ENCODE peak calls at places on chromosome 12, in six cellular contexts. One of them, this sample, is unnamed.

GRCh38 chr12:96120359-96121100 is 73.6 kb upstream of the ELK3 start:
- DNase-seq in GM12878: peak
- DNase-seq in K562: peak
- DNase-seq in HepG2: no peak
- DNase-seq in H1: no peak
- DNase-seq in HCT116: no peak
- DNase-seq in this sample: peak

GRCh38 chr12:121120323-121120722 is 12.4 kb upstream of the P2RX7 start:
- DNase-seq in GM12878: no peak
- DNase-seq in HepG2: no peak
- DNase-seq in HCT116: no peak
- DNase-seq in K562: no peak
- DNase-seq in H1: no peak
- DNase-seq in this sample: no peak

GRCh38 chr12:81610955-81611889 is 147.9 kb downstream of the PPFIA2 start:
- DNase-seq in GM12878: no peak
- DNase-seq in K562: no peak
- DNase-seq in HCT116: no peak
- DNase-seq in HepG2: peak
- DNase-seq in H1: peak
- DNase-seq in this sample: peak

GRCh38 chr12:102824218-102824835 is 92.7 kb downstream of the PAH start:
- DNase-seq in H1: peak
- DNase-seq in HepG2: peak
- DNase-seq in HCT116: no peak
- DNase-seq in GM12878: no peak
- DNase-seq in K562: peak
- DNase-seq in this sample: peak

GRCh38 chr12:94684416-94684815 is 34.1 kb upstream of the TMCC3 start:
- DNase-seq in HCT116: no peak
- DNase-seq in K562: no peak
- DNase-seq in H1: no peak
- DNase-seq in HepG2: no peak
- DNase-seq in GM12878: no peak
- DNase-seq in this sample: no peak

GRCh38 chr12:12582895-12583303 is 20.2 kb upstream of the DUSP16 start:
- DNase-seq in H1: no peak
- DNase-seq in HCT116: no peak
- DNase-seq in K562: no peak
- DNase-seq in HepG2: peak
- DNase-seq in GM12878: peak
- DNase-seq in this sample: no peak

GRCh38 chr12:31233061-31233730 is 92.8 kb downstream of the SINHCAF start:
- DNase-seq in HepG2: no peak
- DNase-seq in HCT116: no peak
- DNase-seq in GM12878: no peak
- DNase-seq in H1: no peak
- DNase-seq in K562: no peak
- DNase-seq in this sample: no peak

GRCh38 chr12:70598467-70599194 is 38.6 kb downstream of the PTPRB start:
- DNase-seq in K562: no peak
- DNase-seq in H1: no peak
- DNase-seq in HepG2: no peak
- DNase-seq in HCT116: no peak
- DNase-seq in GM12878: no peak
- DNase-seq in this sample: no peak

GRCh38 chr12:122006186-122006926 is 15.3 kb upstream of the BCL7A start:
- DNase-seq in HepG2: no peak
- DNase-seq in K562: no peak
- DNase-seq in GM12878: no peak
- DNase-seq in HCT116: no peak
- DNase-seq in H1: no peak
- DNase-seq in this sample: no peak

GRCh38 chr12:22014041-22014782 is 31.8 kb upstream of the CMAS start:
- DNase-seq in H1: no peak
- DNase-seq in HepG2: no peak
- DNase-seq in K562: no peak
- DNase-seq in GM12878: no peak
- DNase-seq in HCT116: no peak
- DNase-seq in this sample: no peak

GRCh38 chr12:3311027-3311402 is 180.0 kb upstream of the PRMT8 start:
- DNase-seq in HCT116: peak
- DNase-seq in K562: no peak
- DNase-seq in H1: no peak
- DNase-seq in GM12878: no peak
- DNase-seq in HepG2: no peak
- DNase-seq in this sample: no peak

GRCh38 chr12:65779091-65779642 is 45.1 kb upstream of the HMGA2 start:
- DNase-seq in H1: no peak
- DNase-seq in HepG2: no peak
- DNase-seq in K562: no peak
- DNase-seq in GM12878: no peak
- DNase-seq in HCT116: peak
- DNase-seq in this sample: peak

GRCh38 chr12:123119808-123120207 is 31.1 kb downstream of the PITPNM2 start:
- DNase-seq in H1: no peak
- DNase-seq in GM12878: peak
- DNase-seq in HepG2: no peak
- DNase-seq in K562: no peak
- DNase-seq in HCT116: no peak
- DNase-seq in this sample: no peak

GRCh38 chr12:60849723-60850122 is 1253.9 kb downstream of the SLC16A7 start:
- DNase-seq in GM12878: no peak
- DNase-seq in HepG2: no peak
- DNase-seq in HCT116: no peak
- DNase-seq in H1: no peak
- DNase-seq in K562: no peak
- DNase-seq in this sample: no peak

GRCh38 chr12:15005064-15005463 is 32.2 kb downstream of the PDE6H start:
- DNase-seq in H1: no peak
- DNase-seq in HCT116: no peak
- DNase-seq in HepG2: no peak
- DNase-seq in K562: no peak
- DNase-seq in GM12878: no peak
- DNase-seq in this sample: no peak

GRCh38 chr12:105922670-105923102 is 216.1 kb downstream of the NUAK1 start:
- DNase-seq in GM12878: no peak
- DNase-seq in HepG2: no peak
- DNase-seq in H1: no peak
- DNase-seq in HCT116: no peak
- DNase-seq in K562: no peak
- DNase-seq in this sample: no peak

GRCh38 chr12:130133851-130134562 is 28.3 kb upstream of the FZD10 start:
- DNase-seq in HepG2: no peak
- DNase-seq in HCT116: no peak
- DNase-seq in H1: no peak
- DNase-seq in K562: no peak
- DNase-seq in GM12878: no peak
- DNase-seq in this sample: no peak
- TF ChIP-seq YY1 in HepG2: no peak
- TF ChIP-seq YY1 in HCT116: no peak
- TF ChIP-seq YY1 in H1: no peak
- TF ChIP-seq YY1 in K562: no peak
- TF ChIP-seq YY1 in GM12878: no peak
- TF ChIP-seq YY1 in this sample: no peak

GRCh38 chr12:24839268-24839791 is 109.6 kb downstream of the BCAT1 start:
- DNase-seq in H1: no peak
- DNase-seq in HCT116: no peak
- DNase-seq in HepG2: no peak
- DNase-seq in K562: no peak
- DNase-seq in GM12878: peak
- DNase-seq in this sample: no peak
- TF ChIP-seq ZNF274 in H1: no peak
- TF ChIP-seq ZNF274 in HCT116: no peak
- TF ChIP-seq ZNF274 in HepG2: no peak
- TF ChIP-seq ZNF274 in K562: no peak
- TF ChIP-seq ZNF274 in GM12878: no peak
- TF ChIP-seq ZNF274 in this sample: no peak

DNA sequence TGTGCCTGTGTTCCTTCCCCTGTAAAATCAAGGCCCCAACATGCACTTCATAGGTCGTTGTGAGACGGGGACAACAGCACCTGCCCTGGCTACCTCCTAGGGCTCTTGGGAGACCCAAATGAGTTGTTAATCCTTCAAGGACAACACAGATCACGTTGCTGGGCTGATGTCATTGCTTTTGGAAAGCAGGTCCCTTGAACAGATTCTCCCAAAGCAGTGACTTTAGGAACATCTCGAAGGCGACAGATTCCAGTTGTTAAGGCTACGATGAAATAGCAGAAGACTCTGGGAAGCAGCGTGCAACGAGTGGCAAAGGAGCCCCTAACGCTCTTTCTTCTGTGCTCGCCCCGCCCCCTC is 26.2 kb upstream of the MAP1LC3B2 start:
- DNase-seq in K562: no peak
- DNase-seq in HepG2: no peak
- DNase-seq in GM12878: no peak
- DNase-seq in HCT116: no peak
- DNase-seq in H1: no peak
- DNase-seq in this sample: no peak
- H3K4me3 ChIP-seq in K562: peak
- H3K4me3 ChIP-seq in HepG2: no peak
- H3K4me3 ChIP-seq in GM12878: peak
- H3K4me3 ChIP-seq in HCT116: peak
- H3K4me3 ChIP-seq in H1: peak
- H3K4me3 ChIP-seq in this sample: peak

DNA sequence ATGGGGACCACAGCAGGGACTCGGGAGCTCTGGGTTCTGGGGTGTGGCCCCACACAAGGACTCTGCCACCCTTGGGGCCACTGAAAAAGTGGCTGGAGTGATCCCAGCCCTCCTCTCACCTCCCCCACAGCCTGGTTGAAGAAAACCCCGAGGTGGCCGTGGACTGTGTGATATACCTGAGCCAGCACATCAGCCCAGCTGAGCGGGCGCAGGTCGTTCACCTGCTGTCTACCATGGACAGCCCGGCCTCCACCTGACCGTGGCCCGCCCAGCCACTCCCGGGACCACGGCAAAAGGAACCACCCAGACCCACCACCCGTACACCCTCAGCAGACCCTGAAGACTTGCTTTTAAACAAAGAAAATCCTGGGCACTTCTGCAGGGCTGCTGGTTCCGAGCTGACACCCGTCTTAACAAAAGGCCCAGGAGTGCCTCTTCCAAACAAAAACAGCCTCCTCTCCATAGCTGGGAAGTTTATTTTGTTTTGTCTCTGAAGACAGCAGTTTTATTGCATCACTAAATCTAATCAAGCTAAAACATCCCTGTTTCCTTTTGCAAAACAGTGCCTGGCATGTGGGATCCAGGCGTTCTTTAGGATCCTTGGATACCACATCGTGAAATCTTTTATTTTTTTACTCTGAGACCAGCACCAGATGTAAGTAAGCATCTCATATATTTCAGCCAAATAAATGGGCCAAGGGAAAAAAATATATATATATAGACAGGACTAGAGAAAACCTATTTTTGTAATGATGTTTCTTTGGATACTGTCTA is 42.8 kb downstream of the FOXN4 start:
- DNase-seq in K562: no peak
- DNase-seq in H1: no peak
- DNase-seq in GM12878: no peak
- DNase-seq in HepG2: no peak
- DNase-seq in HCT116: no peak
- DNase-seq in this sample: no peak
- TF ChIP-seq YY1 in K562: no peak
- TF ChIP-seq YY1 in H1: no peak
- TF ChIP-seq YY1 in GM12878: no peak
- TF ChIP-seq YY1 in HepG2: no peak
- TF ChIP-seq YY1 in HCT116: no peak
- TF ChIP-seq YY1 in this sample: no peak

GRCh38 chr12:26713885-26714383 is 119.1 kb downstream of the ITPR2 start:
- DNase-seq in GM12878: peak
- DNase-seq in HCT116: no peak
- DNase-seq in H1: no peak
- DNase-seq in HepG2: no peak
- DNase-seq in K562: no peak
- DNase-seq in this sample: no peak

GRCh38 chr12:26711072-26711471 is 121.9 kb downstream of the ITPR2 start:
- DNase-seq in HepG2: no peak
- DNase-seq in HCT116: no peak
- DNase-seq in K562: no peak
- DNase-seq in H1: no peak
- DNase-seq in GM12878: no peak
- DNase-seq in this sample: no peak

GRCh38 chr12:26712892-26713291 is 120.1 kb downstream of the ITPR2 start:
- DNase-seq in H1: no peak
- DNase-seq in HepG2: no peak
- DNase-seq in K562: no peak
- DNase-seq in HCT116: no peak
- DNase-seq in GM12878: no peak
- DNase-seq in this sample: no peak

GRCh38 chr12:26711569-26711968 is 121.4 kb downstream of the ITPR2 start:
- DNase-seq in HepG2: no peak
- DNase-seq in HCT116: no peak
- DNase-seq in GM12878: no peak
- DNase-seq in K562: no peak
- DNase-seq in H1: no peak
- DNase-seq in this sample: no peak

GRCh38 chr12:26715232-26715631 is 117.8 kb downstream of the ITPR2 start:
- DNase-seq in HepG2: no peak
- DNase-seq in HCT116: no peak
- DNase-seq in H1: no peak
- DNase-seq in GM12878: no peak
- DNase-seq in K562: no peak
- DNase-seq in this sample: no peak
- TF ChIP-seq ZNF274 in HepG2: no peak
- TF ChIP-seq ZNF274 in HCT116: no peak
- TF ChIP-seq ZNF274 in H1: no peak
- TF ChIP-seq ZNF274 in GM12878: no peak
- TF ChIP-seq ZNF274 in K562: no peak
- TF ChIP-seq ZNF274 in this sample: no peak

DNA sequence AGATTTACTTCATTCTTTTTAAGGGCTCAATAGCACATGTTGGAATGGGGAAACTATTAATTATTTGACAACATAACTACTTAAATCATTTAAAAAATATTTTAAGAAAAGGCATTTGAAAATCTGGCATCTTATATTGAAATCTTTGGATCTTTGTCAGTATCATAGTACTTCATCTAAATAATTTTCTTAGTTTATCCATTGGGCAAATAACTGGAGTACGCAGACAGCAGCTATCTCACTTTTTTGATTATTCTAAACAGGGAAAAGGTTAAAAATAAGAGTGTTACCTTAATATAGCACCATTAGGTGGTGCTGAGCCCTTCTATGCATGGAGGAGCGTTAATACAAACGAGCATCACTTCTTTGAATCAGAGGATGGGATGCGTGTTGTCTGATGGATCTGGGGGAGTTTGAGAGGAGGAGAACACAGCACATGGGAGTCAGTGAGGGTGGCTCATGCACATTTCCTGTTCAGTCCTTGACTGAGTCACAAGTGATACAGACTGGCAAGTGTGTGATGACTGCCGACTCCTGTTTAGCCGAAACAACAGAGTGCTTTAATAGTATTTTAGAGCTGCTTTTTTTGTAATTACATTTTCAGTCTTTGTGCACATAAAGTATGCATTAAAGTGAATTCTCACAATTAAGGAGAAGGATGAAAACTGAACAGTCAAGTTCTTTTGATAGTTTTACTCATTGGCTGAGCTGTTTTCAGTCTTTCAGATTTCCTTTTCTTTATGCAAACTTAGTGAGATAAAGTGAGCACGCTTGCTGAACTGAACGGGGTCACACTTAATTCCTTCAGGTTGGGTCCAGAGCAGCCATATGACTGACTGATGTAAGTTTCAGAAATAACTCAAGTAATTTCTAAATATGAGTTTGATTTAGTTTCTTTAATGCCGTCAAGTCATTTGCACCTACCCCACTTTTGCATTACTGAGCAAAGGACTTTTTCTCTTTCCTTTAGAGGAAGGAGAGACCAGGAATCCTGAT is 92.7 kb downstream of the DIP2B start:
- DNase-seq in H1: no peak
- DNase-seq in HCT116: peak
- DNase-seq in K562: no peak
- DNase-seq in GM12878: peak
- DNase-seq in HepG2: no peak
- DNase-seq in this sample: no peak
- H3K4me3 ChIP-seq in H1: no peak
- H3K4me3 ChIP-seq in HCT116: no peak
- H3K4me3 ChIP-seq in K562: no peak
- H3K4me3 ChIP-seq in GM12878: peak
- H3K4me3 ChIP-seq in HepG2: no peak
- H3K4me3 ChIP-seq in this sample: no peak